ENCODE peak calls at places on chromosomes 7 and 10, in four cellular contexts. O, W, A and X are unnamed samples.

GRCh38 chr10:67666416-67667043 is 29.5 kb downstream of the CTNNA3 start:
- DNase-seq in W (no peak), O (no peak), A (no peak), X (no peak)

GRCh38 chr7:118312966-118313365 is 88.5 kb downstream of the ANKRD7 start:
- DNase-seq in A (no peak), W (no peak), O (no peak), X (no peak)

GRCh38 chr7:98785929-98786571 is 83.8 kb downstream of the TMEM130 start:
- DNase-seq in W (no peak), A (no peak), O (peak), X (no peak)

GRCh38 chr10:119242191-119242590 is 34.8 kb downstream of the GRK5 start:
- DNase-seq in O (no peak), W (no peak), A (no peak), X (no peak)

GRCh38 chr7:47273974-47274766 is 307.7 kb downstream of the TNS3 start:
- DNase-seq in O (no peak), A (no peak), W (no peak), X (no peak)

GRCh38 chr7:44291066-44291732 is 34.2 kb downstream of the CAMK2B start:
- DNase-seq in A (no peak), W (no peak), O (no peak), X (peak)

GRCh38 chr7:32256811-32257210 is 186.6 kb upstream of the PDE1C start:
- DNase-seq in O (no peak), W (no peak), A (no peak), X (no peak)

GRCh38 chr10:110336111-110336721 is 31.5 kb upstream of the SMNDC1 start:
- DNase-seq in W (no peak), O (peak), A (no peak), X (no peak)

GRCh38 chr10:32680803-32681557 is 235.0 kb downstream of the CCDC7 start:
- DNase-seq in A (no peak), W (peak), O (no peak), X (no peak)

GRCh38 chr10:128908109-128908898 is 558.7 kb upstream of the MGMT start:
- DNase-seq in A (no peak), W (no peak), O (no peak), X (no peak)

GRCh38 chr10:12027539-12027938 is 15.1 kb downstream of the UPF2 start:
- DNase-seq in O (no peak), W (no peak), A (no peak), X (no peak)

GRCh38 chr7:114356133-114356532 is 58.5 kb upstream of the FOXP2 start:
- DNase-seq in A (no peak), O (no peak), W (no peak), X (no peak)

GRCh38 chr7:100489121-100489520 is 5.4 kb downstream of the NYAP1 start:
- DNase-seq in A (no peak), W (no peak), O (no peak), X (no peak)